ENCODE peak calls at places on chromosome 22, in nine cellular contexts. L is kidney; P is NCI-H2081; D is mesendoderm; K is GM12865; R is astrocyte of the spinal cord; W is non-pigmented ciliary epithelial cell; C is activated naive CD4-positive, alpha-beta T cell; G is globus pallidus. E is an unnamed sample.

GRCh38 chr22:21679383-21679782 is 13.6 kb downstream of the PPIL2 start:
- DNase-seq in L (no peak), P (no peak), D (no peak), K (no peak), R (no peak), W (no peak), C (no peak), G (no peak), E (no peak)

GRCh38 chr22:24500251-24500820 is 5.2 kb downstream of the UPB1 start:
- DNase-seq in L (peak; percentile 45), P (no peak), D (no peak), K (no peak), R (no peak), W (no peak), C (no peak), G (no peak), E (no peak)

GRCh38 chr22:25407859-25408229 is 156.6 kb upstream of the GRK3 start:
- DNase-seq in L (peak; percentile 12), P (no peak), D (no peak), K (no peak), R (no peak), W (no peak), C (no peak), G (no peak), E (no peak)

GRCh38 chr22:49964493-49965290 is 4.1 kb downstream of the PIM3 start:
- DNase-seq in L (peak; percentile 74), P (no peak), D (no peak), K (no peak), R (no peak), W (no peak), C (no peak), G (no peak), E (peak; percentile 50)

GRCh38 chr22:36022162-36022561 is 6.5 kb downstream of the RBFOX2 start:
- DNase-seq in L (no peak), P (no peak), D (no peak), K (no peak), R (peak; percentile 67), W (no peak), C (no peak), G (no peak), E (no peak)

GRCh38 chr22:32661737-32662586 is 139.5 kb upstream of the TIMP3 start:
- DNase-seq in L (no peak), P (no peak), D (no peak), K (no peak), R (peak; percentile 72), W (no peak), C (no peak), G (no peak), E (no peak)

GRCh38 chr22:49586873-49587272 is 240.8 kb downstream of the BRD1 start:
- DNase-seq in L (peak; percentile 69), P (no peak), D (peak; percentile 39), K (no peak), R (no peak), W (no peak), C (no peak), G (no peak), E (peak; percentile 28)

GRCh38 chr22:36238348-36239149 is 778 bp downstream of the APOL2 start:
- DNase-seq in L (peak; percentile 60), P (no peak), D (no peak), K (no peak), R (no peak), W (no peak), C (no peak), G (no peak), E (no peak)

GRCh38 chr22:30881361-30882180 is 87.0 kb downstream of the MORC2 start:
- DNase-seq in L (peak; percentile 49), P (no peak), D (peak; percentile 70), K (no peak), R (no peak), W (no peak), C (no peak), G (no peak), E (peak; percentile 34)

E was measured in lower lobe of right lung.